ENCODE peak calls at places on chromosomes 6 and 20, in four cellular contexts. C is fibroblast of mammary gland, R is NCI-H1092 treated with DMSO at 0.1 percent for 48 hours, E is adipocyte. M is an unnamed sample.

GRCh38 chr6:159977242-159978214 is 8.6 kb downstream of the IGF2R start:
- DNase-seq in C (peak), R (no peak), E (peak), M (no peak)

GRCh38 chr20:57210054-57210910 is 56.2 kb downstream of the BMP7 start:
- DNase-seq in R (no peak), C (no peak), E (no peak), M (no peak)

GRCh38 chr6:28585335-28585734 is 59.7 kb downstream of the GPX5 start:
- DNase-seq in C (peak), R (no peak), E (peak), M (no peak)

GRCh38 chr6:4941782-4942672 is 61.8 kb downstream of the RPP40 start:
- DNase-seq in R (no peak), E (peak), C (peak), M (no peak)

GRCh38 chr6:99573980-99574617 is 5.6 kb upstream of the CCNC start:
- DNase-seq in R (no peak), E (no peak), C (no peak), M (no peak)

GRCh38 chr6:52497652-52498408 is 77.7 kb downstream of the EFHC1 start:
- DNase-seq in R (peak), E (no peak), C (peak), M (peak)

GRCh38 chr20:57092112-57092899 is 174.1 kb downstream of the BMP7 start:
- DNase-seq in E (peak), R (peak), C (peak), M (no peak)

GRCh38 chr20:19885981-19886665 is 128.1 kb downstream of the RIN2 start:
- DNase-seq in C (peak), E (no peak), R (peak), M (peak)

GRCh38 chr6:168373389-168373788 is 53.8 kb upstream of the DACT2 start:
- DNase-seq in E (no peak), C (no peak), R (no peak), M (no peak)

GRCh38 chr6:45835725-45836437 is 179.8 kb downstream of the CLIC5 start:
- DNase-seq in C (no peak), R (no peak), E (peak), M (no peak)

GRCh38 chr20:32536861-32537656 is 48.1 kb downstream of the NOL4L start:
- DNase-seq in E (no peak), C (no peak), R (peak), M (peak)

GRCh38 chr20:36320898-36321695 is 15.0 kb downstream of the DLGAP4 start:
- DNase-seq in E (no peak), R (no peak), C (no peak), M (no peak)

GRCh38 chr20:37297066-37297736 is 7.7 kb downstream of the MANBAL start:
- DNase-seq in C (peak), E (peak), R (no peak), M (no peak)

GRCh38 chr6:155645328-155645727 is 189.7 kb upstream of the NOX3 start:
- DNase-seq in R (no peak), C (peak), E (no peak), M (no peak)

GRCh38 chr6:146895101-146895771 is 296.5 kb downstream of the ADGB start:
- DNase-seq in E (no peak), R (no peak), C (no peak), M (no peak)

GRCh38 chr6:138882369-138883017 is 86.6 kb downstream of the ECT2L start:
- DNase-seq in C (no peak), R (no peak), E (no peak), M (no peak)

GRCh38 chr6:113786168-113786567 is 71.0 kb upstream of the MARCKS start:
- DNase-seq in E (no peak), C (no peak), R (no peak), M (no peak)

GRCh38 chr6:113447088-113447831 is 409.9 kb upstream of the MARCKS start:
- DNase-seq in C (peak), R (no peak), E (peak), M (no peak)

GRCh38 chr6:35148167-35148741 is 7.1 kb upstream of the TCP11 start:
- DNase-seq in C (peak), R (no peak), E (peak), M (no peak)

GRCh38 chr20:19620471-19620870 is 137.6 kb upstream of the RIN2 start:
- DNase-seq in C (no peak), E (no peak), R (no peak), M (no peak)

GRCh38 chr20:46699651-46700359 is 9.6 kb upstream of the SLC2A10 start:
- DNase-seq in R (peak), E (peak), C (peak), M (peak)

GRCh38 chr6:95905132-95905531 is 110.6 kb upstream of the FUT9 start:
- DNase-seq in R (no peak), E (no peak), C (no peak), M (no peak)

GRCh38 chr6:73290435-73290834 is 27.4 kb upstream of the KHDC1 start:
- DNase-seq in R (no peak), C (peak), E (no peak), M (no peak)

GRCh38 chr6:1498491-1499113 is 109.2 kb downstream of the FOXF2 start:
- DNase-seq in R (no peak), E (no peak), C (peak), M (no peak)

M was measured in NCI-H510A treated with DMSO at 0.1 percent for 48 hours.